ENCODE peak calls at places on chromosomes 13 and 19, in nine cellular contexts. X is left ventricle myocardium inferior, W is testis, P is hepatocyte, B is right lobe of liver, Y is lung, K is transverse colon, L is astrocyte, I is tibial nerve. J is an unnamed sample.

GRCh38 chr19:13839938-13840750 is 36.8 kb upstream of the NANOS3 start:
- DNase-seq in L (no peak), P (peak; percentile 28), W (no peak), Y (peak; percentile 64), I (peak; percentile 37), X (peak; percentile 65), K (peak; percentile 91), B (peak; percentile 72), J (no peak)

GRCh38 chr19:21335721-21336120 is 6.5 kb upstream of the ZNF708 start:
- DNase-seq in W (no peak), P (no peak), Y (no peak), K (no peak), B (no peak), L (no peak), X (no peak), I (no peak), J (no peak)

GRCh38 chr19:55508120-55508519 is 19.9 kb downstream of the SSC5D start:
- DNase-seq in K (no peak), Y (no peak), B (no peak), X (no peak), L (no peak), P (no peak), I (no peak), W (no peak), J (no peak)

GRCh38 chr13:43368003-43368402 is 344.6 kb downstream of the DNAJC15 start:
- DNase-seq in I (no peak), B (no peak), W (no peak), Y (no peak), K (no peak), P (peak; percentile 22), X (no peak), L (no peak), J (no peak)

GRCh38 chr13:101416181-101417042 is at the start of gene NALCN:
- DNase-seq in P (peak; percentile 40), B (peak; percentile 57), L (peak; percentile 14), W (peak; percentile 31), Y (no peak), K (no peak), I (no peak), X (peak; percentile 22), J (no peak)

GRCh38 chr19:3543150-3544053 is 4.4 kb downstream of the TEKTIP1 start:
- DNase-seq in I (no peak), X (no peak), K (no peak), L (no peak), P (no peak), B (peak; percentile 61), W (no peak), Y (no peak), J (no peak)

GRCh38 chr13:25300861-25301346 is 521 bp upstream of the NUP58 start:
- DNase-seq in I (no peak), P (no peak), K (peak; percentile 16), Y (peak; percentile 42), B (peak; percentile 63), L (no peak), W (peak; percentile 43), X (peak; percentile 24), J (no peak)

GRCh38 chr13:82717249-82717648 is 1165.0 kb downstream of the SLITRK1 start:
- DNase-seq in P (no peak), X (no peak), W (no peak), B (no peak), Y (no peak), K (no peak), L (peak; percentile 85), I (no peak), J (peak; percentile 12)

GRCh38 chr19:5680083-5680436 is 256 bp downstream of the MICOS13 start:
- DNase-seq in X (no peak), B (no peak), P (peak; percentile 52), Y (no peak), L (no peak), I (peak; percentile 11), K (peak; percentile 50), W (no peak), J (no peak)

GRCh38 chr13:97976551-97977375 is 23.3 kb downstream of the IPO5 start:
- DNase-seq in W (peak; percentile 92), P (peak; percentile 68), I (peak; percentile 10), K (peak; percentile 16), B (peak; percentile 62), L (no peak), X (no peak), Y (no peak), J (no peak)

GRCh38 chr13:97977376-97977705 is 23.9 kb downstream of the IPO5 start:
- DNase-seq in K (no peak), I (no peak), W (no peak), P (no peak), X (no peak), L (no peak), B (no peak), Y (no peak), J (no peak)

GRCh38 chr13:97979556-97979955 is 26.1 kb downstream of the IPO5 start:
- DNase-seq in Y (no peak), K (no peak), X (no peak), I (no peak), L (no peak), W (no peak), P (no peak), B (no peak), J (no peak)

GRCh38 chr13:97977982-97978381 is 24.5 kb downstream of the IPO5 start:
- DNase-seq in B (no peak), W (no peak), I (no peak), Y (no peak), L (no peak), P (no peak), X (no peak), K (no peak), J (no peak)

DNA sequence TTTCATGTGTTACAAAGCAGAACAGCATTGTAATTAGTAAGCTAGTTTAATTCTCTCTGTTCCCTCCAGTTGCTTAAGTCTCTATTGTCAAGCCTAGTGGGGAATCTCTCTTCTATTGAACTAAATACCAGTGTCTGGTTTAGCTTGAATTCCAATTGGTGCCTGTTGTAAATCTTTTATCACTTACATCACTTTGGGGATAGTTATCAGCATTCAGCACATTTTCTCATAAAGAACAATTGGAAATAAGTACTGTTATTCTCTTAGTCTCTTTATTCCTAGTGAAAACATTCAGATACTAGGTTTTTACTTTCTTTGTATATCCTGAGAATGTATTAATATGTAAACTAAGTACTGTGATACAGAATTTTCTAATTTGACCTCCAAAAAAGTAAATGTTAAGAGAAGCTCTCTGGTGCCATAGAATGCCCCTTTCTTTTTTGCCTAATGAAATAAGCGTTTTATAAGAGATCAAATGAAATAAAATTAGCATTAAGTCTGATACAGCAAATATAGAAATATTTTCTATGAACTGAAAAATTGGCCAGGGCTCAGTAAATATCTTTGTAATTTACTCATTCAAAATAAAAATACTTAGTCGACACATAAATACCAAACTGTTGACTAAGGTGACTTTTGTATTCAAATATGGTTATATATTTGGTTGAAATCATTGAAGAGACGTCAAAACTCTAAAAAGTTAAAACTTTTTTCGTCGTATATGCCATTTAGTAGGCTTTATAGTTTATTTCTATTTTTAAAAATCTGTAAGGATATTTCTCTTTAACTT is 25.4 kb downstream of the IPO5 start:
- DNase-seq in B (no peak), X (no peak), I (no peak), W (no peak), Y (no peak), P (no peak), L (peak; percentile 22), K (no peak), J (no peak)
- H3K4me3 ChIP-seq in B (no peak overlapping the region), X (no peak overlapping the region), I (no peak overlapping the region), W (no peak overlapping the region), Y (no peak overlapping the region), P (no peak overlapping the region), L (peak overlapping the region; percentile 77), K (no peak overlapping the region), J (peak overlapping the region; percentile 61)

GRCh38 chr19:2145831-2146241 is 5.5 kb downstream of the AP3D1 start:
- DNase-seq in W (no peak), I (no peak), Y (no peak), X (no peak), B (no peak), L (no peak), P (no peak), K (no peak), J (no peak)
- TF ChIP-seq CTCF in W (no peak), I (no peak), Y (no peak), X (no peak), B (no peak), L (no peak), P (no peak), K (no peak), J (no peak)

GRCh38 chr19:49150944-49151243 is 4.3 kb downstream of the HRC start:
- DNase-seq in P (no peak), B (no peak), W (no peak), Y (no peak), K (no peak), I (no peak), X (no peak), L (no peak), J (no peak)

GRCh38 chr19:49149652-49150105 is 5.5 kb downstream of the HRC start:
- DNase-seq in Y (peak; percentile 69), X (peak; percentile 61), B (peak; percentile 74), L (peak; percentile 77), W (peak; percentile 82), I (peak; percentile 55), P (peak; percentile 82), K (peak; percentile 60), J (no peak)

GRCh38 chr19:49151339-49152217 is 3.6 kb downstream of the HRC start:
- DNase-seq in P (peak; percentile 89), I (peak; percentile 34), Y (peak; percentile 87), B (peak; percentile 80), L (no peak), X (peak; percentile 56), W (peak; percentile 72), K (peak; percentile 98), J (no peak)

GRCh38 chr19:49148784-49149651 is 6.2 kb downstream of the HRC start:
- DNase-seq in W (peak; percentile 100), X (peak; percentile 97), K (peak; percentile 100), L (peak; percentile 67), P (peak; percentile 100), I (peak; percentile 99), Y (peak; percentile 99), B (peak; percentile 97), J (peak; percentile 45)

DNA sequence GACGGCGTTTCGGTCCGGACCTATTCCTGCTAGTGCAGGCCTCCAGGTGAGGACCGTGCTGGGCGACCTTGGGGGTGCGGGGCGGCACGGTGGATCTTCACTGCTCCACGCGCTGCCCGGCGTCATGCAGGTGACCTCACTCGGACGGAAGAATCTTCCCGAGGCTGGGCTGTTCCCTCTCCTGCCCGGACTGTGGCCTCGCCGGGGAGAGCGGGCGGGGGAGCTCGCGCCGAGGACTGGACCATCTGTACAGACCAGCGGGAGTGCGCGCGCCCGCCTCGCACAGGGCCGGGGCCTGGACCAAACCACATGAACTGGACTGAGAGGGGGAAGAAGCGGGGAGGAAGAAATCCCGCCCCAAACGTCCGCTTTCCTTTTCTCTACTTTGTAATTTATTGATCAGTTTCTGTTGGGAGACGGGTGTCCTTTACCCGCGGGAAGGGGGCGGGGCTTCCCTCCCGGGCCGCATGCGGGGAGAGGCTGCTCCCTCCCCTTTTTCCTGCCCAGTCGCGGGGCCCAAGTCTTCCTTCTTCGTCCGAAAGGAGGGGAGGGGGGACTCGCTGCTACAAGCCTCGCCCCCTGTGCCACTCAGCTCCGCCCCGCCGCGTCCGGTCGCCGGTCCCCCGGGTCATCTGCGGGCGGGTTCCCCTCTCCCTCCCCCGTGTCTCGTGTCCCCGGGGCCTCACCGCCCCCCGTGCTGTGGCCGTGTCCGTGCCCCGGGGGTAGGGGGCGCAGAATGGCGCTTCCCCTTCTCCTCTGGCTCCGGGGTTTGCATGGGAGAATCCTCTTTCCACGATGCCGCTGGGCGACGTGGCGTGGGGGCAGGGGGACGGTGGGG is 4.9 kb downstream of the HRC start:
- DNase-seq in W (peak; percentile 88), P (peak; percentile 93), Y (peak; percentile 76), X (peak; percentile 85), I (peak; percentile 66), L (peak; percentile 62), K (peak; percentile 93), B (peak; percentile 95), J (no peak)
- H3K36me3 ChIP-seq in W (no peaks in the 10 kb centered on the region), P (no peaks in the 10 kb centered on the region), Y (no peaks in the 10 kb centered on the region), X (no peaks in the 10 kb centered on the region), I (no peaks in the 10 kb centered on the region), L (no peaks in the 10 kb centered on the region), K (no peaks in the 10 kb centered on the region), B (no peaks in the 10 kb centered on the region), J (no peaks in the 10 kb centered on the region)

GRCh38 chr19:18741124-18741493 is 50.0 kb downstream of the COMP start:
- DNase-seq in L (no peak), I (no peak), X (no peak), Y (no peak), W (no peak), P (no peak), K (no peak), B (no peak), J (no peak)
- H3K4me3 ChIP-seq in L (no peak overlapping the region), I (no peak overlapping the region), X (no peak overlapping the region), Y (no peak overlapping the region), W (no peak overlapping the region), P (no peak overlapping the region), K (no peak overlapping the region), B (no peak overlapping the region), J (no peak overlapping the region)

J was measured in BJ.